ENCODE peak calls at places on chromosomes 13 and 19, in five cellular contexts. W is NCI-H2081, Q is mesothelial cell of epicardium, J is ascending aorta, Y is SHP77. P is an unnamed sample.

GRCh38 chr13:23750383-23751121 is 138.6 kb downstream of the MIPEP start:
- DNase-seq in W (no peak), Q (no peak), J (no peak), Y (no peak), P (no peak)

GRCh38 chr19:27729332-27729731 is 1483.6 kb downstream of the UQCRFS1 start:
- DNase-seq in W (no peak), Q (no peak), J (no peak), Y (no peak), P (no peak)

GRCh38 chr19:13781547-13781946 is 7.3 kb downstream of the C19orf53 start:
- DNase-seq in W (peak; percentile 6), Q (no peak), J (peak; percentile 96), Y (no peak), P (no peak)

GRCh38 chr19:48975947-48976847 is 11.1 kb downstream of the FTL start:
- DNase-seq in W (no peak), Q (no peak), J (no peak), Y (peak; percentile 40), P (no peak)

GRCh38 chr19:35444735-35445134 is 3.3 kb upstream of the FFAR2 start:
- DNase-seq in W (no peak), Q (no peak), J (no peak), Y (no peak), P (no peak)

GRCh38 chr19:35767288-35768081 is 7.9 kb upstream of the ARHGAP33 start:
- DNase-seq in W (no peak), Q (no peak), J (no peak), Y (no peak), P (no peak)

GRCh38 chr13:33345842-33346241 is 60.3 kb upstream of the STARD13 start:
- DNase-seq in W (no peak), Q (no peak), J (no peak), Y (no peak), P (no peak)

GRCh38 chr19:31140717-31141116 is 208.5 kb downstream of the TSHZ3 start:
- DNase-seq in W (no peak), Q (no peak), J (no peak), Y (no peak), P (no peak)

GRCh38 chr19:38031423-38031770 is 124.4 kb downstream of the SIPA1L3 start:
- DNase-seq in W (no peak), Q (no peak), J (no peak), Y (no peak), P (no peak)

GRCh38 chr13:24050796-24051715 is 109.5 kb upstream of the SPATA13 start:
- DNase-seq in W (no peak), Q (no peak), J (no peak), Y (no peak), P (no peak)

GRCh38 chr19:4831351-4832340 is at the start of gene TICAM1:
- DNase-seq in W (no peak), Q (peak; percentile 61), J (peak; percentile 83), Y (no peak), P (no peak)

GRCh38 chr13:97242755-97243497 is 20.8 kb downstream of the MBNL2 start:
- DNase-seq in W (no peak), Q (no peak), J (no peak), Y (no peak), P (no peak)

GRCh38 chr13:24625324-24625723 is 54.9 kb upstream of the ATP12A start:
- DNase-seq in W (no peak), Q (no peak), J (no peak), Y (no peak), P (no peak)

GRCh38 chr19:42170052-42170451 is 37.8 kb upstream of the POU2F2 start:
- DNase-seq in W (no peak), Q (no peak), J (no peak), Y (no peak), P (no peak)

GRCh38 chr19:36013280-36014028 is 559 bp downstream of the ALKBH6 start:
- DNase-seq in W (no peak), Q (no peak), J (no peak), Y (no peak), P (no peak)

GRCh38 chr13:97387487-97388353 is 46.2 kb upstream of the RAP2A start:
- DNase-seq in W (no peak), Q (no peak), J (no peak), Y (no peak), P (no peak)

GRCh38 chr13:25085125-25085742 is 10.7 kb upstream of the PABPC3 start:
- DNase-seq in W (peak; percentile 29), Q (no peak), J (no peak), Y (peak; percentile 24), P (no peak)

P was measured in osteocyte.